ENCODE peak calls at places on chromosomes 16 and 17, in ten cellular contexts. M is stimulated activated CD4-positive, alpha-beta T cell treated with anti-CD3 and anti-CD28 coated beads, Interleukin-1b, Interleukin-23, amount 100 ng/mL, for 1 hour; A is mesenchymal stem cell; Q is T-helper 2 cell; W is EL; K is gastrocnemius medialis; D is T-helper 9 cell; O is endodermal cell; Y is IMR-90; L is HAP-1. J is an unnamed sample.

GRCh38 chr16:88921603-88921995 is 55.1 kb upstream of the PABPN1L start:
- DNase-seq in M (no peak), A (no peak), Q (no peak), W (no peak), K (no peak), D (no peak), O (no peak), Y (no peak), L (no peak), J (no peak)

GRCh38 chr17:11391134-11391533 is 150.1 kb downstream of the SHISA6 start:
- DNase-seq in M (no peak), A (no peak), Q (no peak), W (no peak), K (no peak), D (no peak), O (peak), Y (no peak), L (no peak), J (no peak)

GRCh38 chr16:86252596-86252995 is 257.7 kb upstream of the FOXF1 start:
- DNase-seq in M (no peak), A (peak), Q (no peak), W (peak), K (no peak), D (no peak), O (peak), Y (peak), L (peak), J (peak)

GRCh38 chr16:8963010-8963824 is 489 bp downstream of the USP7 start:
- DNase-seq in M (no peak), A (peak), Q (no peak), W (no peak), K (no peak), D (peak), O (peak), Y (no peak), L (no peak), J (no peak)

GRCh38 chr16:10282367-10282766 is 100.1 kb upstream of the GRIN2A start:
- DNase-seq in M (no peak), A (no peak), Q (no peak), W (no peak), K (no peak), D (no peak), O (no peak), Y (no peak), L (no peak), J (no peak)

GRCh38 chr17:78454346-78454745 is 75.9 kb downstream of the PGS1 start:
- DNase-seq in M (no peak), A (no peak), Q (no peak), W (no peak), K (no peak), D (no peak), O (no peak), Y (no peak), L (no peak), J (no peak)

GRCh38 chr17:68457539-68458259 is 403 bp upstream of the WIPI1 start:
- DNase-seq in M (peak), A (peak), Q (peak), W (peak), K (peak), D (peak), O (peak), Y (peak), L (peak), J (peak)

GRCh38 chr17:59652119-59652518 is 32.4 kb downstream of the CLTC start:
- DNase-seq in M (no peak), A (peak), Q (no peak), W (peak), K (no peak), D (no peak), O (no peak), Y (peak), L (no peak), J (peak)

GRCh38 chr17:55273579-55274370 is 9.0 kb downstream of the HLF start:
- DNase-seq in M (no peak), A (no peak), Q (no peak), W (peak), K (peak), D (no peak), O (no peak), Y (no peak), L (no peak), J (peak)

GRCh38 chr16:50509521-50510341 is 38.5 kb upstream of the NKD1 start:
- DNase-seq in M (no peak), A (peak), Q (no peak), W (peak), K (no peak), D (peak), O (peak), Y (peak), L (peak), J (peak)

GRCh38 chr16:55656695-55657092 is 906 bp downstream of the SLC6A2 start:
- DNase-seq in M (no peak), A (no peak), Q (no peak), W (no peak), K (no peak), D (no peak), O (no peak), Y (no peak), L (no peak), J (no peak)

GRCh38 chr17:5958850-5959249 is 111.3 kb upstream of the WSCD1 start:
- DNase-seq in M (no peak), A (no peak), Q (no peak), W (no peak), K (no peak), D (no peak), O (no peak), Y (no peak), L (no peak), J (no peak)

GRCh38 chr16:27515874-27516353 is 33.8 kb downstream of the GTF3C1 start:
- DNase-seq in M (no peak), A (peak), Q (no peak), W (peak), K (no peak), D (no peak), O (peak), Y (no peak), L (peak), J (no peak)

GRCh38 chr16:89191033-89191900 is 9.1 kb downstream of the SLC22A31 start:
- DNase-seq in M (no peak), A (no peak), Q (no peak), W (no peak), K (no peak), D (no peak), O (peak), Y (no peak), L (peak), J (no peak)

GRCh38 chr17:66417300-66417719 is 114.9 kb downstream of the PRKCA start:
- DNase-seq in M (no peak), A (no peak), Q (no peak), W (no peak), K (no peak), D (no peak), O (peak), Y (no peak), L (no peak), J (no peak)

GRCh38 chr16:17392857-17393421 is 77.8 kb downstream of the XYLT1 start:
- DNase-seq in M (no peak), A (no peak), Q (peak), W (no peak), K (no peak), D (no peak), O (no peak), Y (no peak), L (no peak), J (no peak)

GRCh38 chr17:7951143-7951792 is 19.3 kb downstream of the CNTROB start:
- DNase-seq in M (no peak), A (no peak), Q (no peak), W (no peak), K (no peak), D (no peak), O (no peak), Y (no peak), L (no peak), J (no peak)

GRCh38 chr17:77929180-77929564 is 29.3 kb upstream of the TNRC6C start:
- DNase-seq in M (no peak), A (no peak), Q (no peak), W (no peak), K (no peak), D (no peak), O (no peak), Y (no peak), L (no peak), J (no peak)

GRCh38 chr17:36524428-36524876 is 10.2 kb downstream of the MYO19 start:
- DNase-seq in M (no peak), A (no peak), Q (no peak), W (peak), K (no peak), D (no peak), O (no peak), Y (peak), L (no peak), J (no peak)

GRCh38 chr17:13520899-13521572 is 80.7 kb downstream of the HS3ST3A1 start:
- DNase-seq in M (no peak), A (no peak), Q (no peak), W (peak), K (no peak), D (no peak), O (no peak), Y (peak), L (no peak), J (peak)

GRCh38 chr17:57406131-57406980 is 150.0 kb downstream of the MSI2 start:
- DNase-seq in M (no peak), A (peak), Q (no peak), W (no peak), K (no peak), D (no peak), O (no peak), Y (peak), L (peak), J (peak)

GRCh38 chr16:11259655-11260595 is 3.9 kb upstream of the SOCS1 start:
- DNase-seq in M (no peak), A (no peak), Q (no peak), W (no peak), K (no peak), D (no peak), O (no peak), Y (no peak), L (no peak), J (no peak)

GRCh38 chr16:72224260-72224768 is 52.4 kb upstream of the PMFBP1 start:
- DNase-seq in M (no peak), A (no peak), Q (no peak), W (no peak), K (no peak), D (no peak), O (no peak), Y (no peak), L (no peak), J (no peak)

GRCh38 chr17:15351925-15352324 is 10.5 kb upstream of the TEKT3 start:
- DNase-seq in M (no peak), A (peak), Q (no peak), W (peak), K (peak), D (no peak), O (no peak), Y (peak), L (no peak), J (peak)

GRCh38 chr17:31724026-31724425 is 135.0 kb downstream of the COPRS start:
- DNase-seq in M (no peak), A (peak), Q (no peak), W (peak), K (no peak), D (no peak), O (no peak), Y (peak), L (no peak), J (peak)

GRCh38 chr17:13074026-13074425 is 56.2 kb upstream of the ELAC2 start:
- DNase-seq in M (no peak), A (peak), Q (no peak), W (peak), K (no peak), D (no peak), O (no peak), Y (peak), L (no peak), J (peak)

GRCh38 chr17:19238167-19238505 is 970 bp downstream of the EPN2 start:
- DNase-seq in M (no peak), A (peak), Q (no peak), W (peak), K (no peak), D (no peak), O (peak), Y (no peak), L (peak), J (no peak)

GRCh38 chr17:77856551-77857305 is 101.8 kb upstream of the TNRC6C start:
- DNase-seq in M (no peak), A (no peak), Q (no peak), W (no peak), K (no peak), D (no peak), O (peak), Y (no peak), L (no peak), J (no peak)

GRCh38 chr17:5396612-5397011 is 22.9 kb downstream of the NUP88 start:
- DNase-seq in M (no peak), A (no peak), Q (no peak), W (no peak), K (no peak), D (no peak), O (no peak), Y (no peak), L (no peak), J (no peak)

GRCh38 chr17:79053251-79053925 is 21.2 kb upstream of the ENGASE start:
- DNase-seq in M (no peak), A (no peak), Q (no peak), W (peak), K (no peak), D (no peak), O (no peak), Y (peak), L (no peak), J (peak)

GRCh38 chr17:79114455-79115301 is 40.1 kb downstream of the ENGASE start:
- DNase-seq in M (no peak), A (no peak), Q (no peak), W (no peak), K (no peak), D (no peak), O (peak), Y (no peak), L (no peak), J (no peak)

GRCh38 chr17:61403846-61404701 is 4.4 kb downstream of the TBX2 start:
- DNase-seq in M (no peak), A (peak), Q (no peak), W (no peak), K (no peak), D (no peak), O (peak), Y (peak), L (no peak), J (no peak)

GRCh38 chr17:74773871-74774286 is 2.3 kb downstream of the NAT9 start:
- DNase-seq in M (no peak), A (peak), Q (no peak), W (peak), K (no peak), D (no peak), O (no peak), Y (peak), L (no peak), J (peak)

GRCh38 chr16:82358601-82359221 is 188.7 kb upstream of the MPHOSPH6 start:
- DNase-seq in M (no peak), A (no peak), Q (no peak), W (no peak), K (no peak), D (no peak), O (no peak), Y (no peak), L (no peak), J (no peak)

GRCh38 chr17:74491645-74492044 is 25.2 kb downstream of the CD300A start:
- DNase-seq in M (no peak), A (no peak), Q (no peak), W (no peak), K (no peak), D (no peak), O (no peak), Y (no peak), L (no peak), J (no peak)

GRCh38 chr17:19714542-19715411 is 1.6 kb downstream of the SLC47A2 start:
- DNase-seq in M (no peak), A (no peak), Q (no peak), W (no peak), K (no peak), D (no peak), O (peak), Y (no peak), L (no peak), J (no peak)

GRCh38 chr16:49592507-49593422 is 219.2 kb downstream of the C16orf78 start:
- DNase-seq in M (no peak), A (peak), Q (no peak), W (peak), K (no peak), D (peak), O (peak), Y (peak), L (peak), J (peak)